ENCODE peak calls at places on chromosomes 2 and 18, in four cellular contexts. One of them, this sample, is unnamed. For H3K36me3, the result is how much of the 10 kb centered on the place peaks cover.

GRCh38 chr2:8337321-8337720 is 344.5 kb upstream of the ID2 start:
- DNase-seq in spleen: no peak
- DNase-seq in BJ: no peak
- DNase-seq in IMR-90: no peak
- DNase-seq in this sample: no peak

GRCh38 chr2:240604291-240604938 is 17.9 kb downstream of the CAPN10 start:
- DNase-seq in spleen: peak
- DNase-seq in BJ: no peak
- DNase-seq in IMR-90: peak
- DNase-seq in this sample: peak

GRCh38 chr2:173076557-173077345 is 1.1 kb downstream of the MAP3K20 start:
- DNase-seq in spleen: peak
- DNase-seq in BJ: no peak
- DNase-seq in IMR-90: peak
- DNase-seq in this sample: peak

GRCh38 chr2:233658610-233659009 is 13.1 kb upstream of the UGT1A9 start:
- DNase-seq in spleen: no peak
- DNase-seq in BJ: no peak
- DNase-seq in IMR-90: no peak
- DNase-seq in this sample: no peak

GRCh38 chr2:238914648-238915015 is 66.7 kb downstream of the TWIST2 start:
- DNase-seq in spleen: peak
- DNase-seq in BJ: no peak
- DNase-seq in IMR-90: peak
- DNase-seq in this sample: peak

GRCh38 chr18:27136208-27136535 is 48.9 kb downstream of the CHST9 start:
- DNase-seq in spleen: no peak
- DNase-seq in BJ: no peak
- DNase-seq in IMR-90: no peak
- DNase-seq in this sample: peak

GRCh38 chr2:107988108-107988507 is 1.8 kb downstream of the SLC5A7 start:
- DNase-seq in spleen: no peak
- DNase-seq in BJ: no peak
- DNase-seq in IMR-90: no peak
- DNase-seq in this sample: no peak

GRCh38 chr18:37393945-37394609 is 171.5 kb downstream of the CELF4 start:
- DNase-seq in spleen: peak
- DNase-seq in BJ: peak
- DNase-seq in IMR-90: peak
- DNase-seq in this sample: no peak

GRCh38 chr2:95061119-95061512 is 35.6 kb downstream of the MAL start:
- DNase-seq in spleen: peak
- DNase-seq in BJ: no peak
- DNase-seq in IMR-90: no peak
- DNase-seq in this sample: no peak

GRCh38 chr2:179218848-179219594 is 45.6 kb downstream of the SESTD1 start:
- DNase-seq in spleen: no peak
- DNase-seq in BJ: no peak
- DNase-seq in IMR-90: peak
- DNase-seq in this sample: no peak

GRCh38 chr2:54097124-54097523 is 18.3 kb upstream of the ACYP2 start:
- DNase-seq in spleen: no peak
- DNase-seq in BJ: no peak
- DNase-seq in IMR-90: no peak
- DNase-seq in this sample: no peak

GRCh38 chr2:147232225-147232669 is 612.6 kb upstream of the ACVR2A start:
- DNase-seq in spleen: no peak
- DNase-seq in BJ: no peak
- DNase-seq in IMR-90: no peak
- DNase-seq in this sample: no peak

GRCh38 chr2:44244135-44244871 is 31.0 kb upstream of the SLC3A1 start:
- DNase-seq in spleen: no peak
- DNase-seq in BJ: no peak
- DNase-seq in IMR-90: peak
- DNase-seq in this sample: no peak

GRCh38 chr2:138744709-138745108 is 35.5 kb downstream of the NXPH2 start:
- DNase-seq in spleen: no peak
- DNase-seq in BJ: no peak
- DNase-seq in IMR-90: no peak
- DNase-seq in this sample: no peak

GRCh38 chr2:216490061-216490460 is 8.6 kb upstream of the RPL37A start:
- DNase-seq in spleen: no peak
- DNase-seq in BJ: peak
- DNase-seq in IMR-90: peak
- DNase-seq in this sample: no peak

GRCh38 chr2:34353498-34354113 is 754.5 kb upstream of the FAM98A start:
- DNase-seq in spleen: no peak
- DNase-seq in BJ: no peak
- DNase-seq in IMR-90: no peak
- DNase-seq in this sample: no peak

GRCh38 chr2:222959358-222959757 is 92.6 kb upstream of the KCNE4 start:
- DNase-seq in spleen: no peak
- DNase-seq in BJ: peak
- DNase-seq in IMR-90: peak
- DNase-seq in this sample: peak

GRCh38 chr2:18455256-18455862 is 105.1 kb downstream of the RDH14 start:
- DNase-seq in spleen: no peak
- DNase-seq in BJ: peak
- DNase-seq in IMR-90: peak
- DNase-seq in this sample: no peak

GRCh38 chr2:204888222-204888621 is 342.9 kb downstream of the PARD3B start:
- DNase-seq in spleen: no peak
- DNase-seq in BJ: peak
- DNase-seq in IMR-90: no peak
- DNase-seq in this sample: no peak

GRCh38 chr2:219104107-219105050 is 43.7 kb upstream of the IHH start:
- DNase-seq in spleen: no peak
- DNase-seq in BJ: peak
- DNase-seq in IMR-90: peak
- DNase-seq in this sample: no peak

GRCh38 chr2:233422649-233423435 is 68.5 kb downstream of the DGKD start:
- DNase-seq in spleen: no peak
- DNase-seq in BJ: no peak
- DNase-seq in IMR-90: no peak
- DNase-seq in this sample: no peak

GRCh38 chr2:207041279-207041678 is 102.0 kb downstream of the CPO start:
- DNase-seq in spleen: no peak
- DNase-seq in BJ: no peak
- DNase-seq in IMR-90: no peak
- DNase-seq in this sample: no peak

GRCh38 chr18:38747153-38747552 is 1181.6 kb upstream of the CELF4 start:
- DNase-seq in spleen: no peak
- DNase-seq in BJ: no peak
- DNase-seq in IMR-90: no peak
- DNase-seq in this sample: no peak

GRCh38 chr2:74297391-74297790 is 45.8 kb downstream of the SLC4A5 start:
- DNase-seq in spleen: no peak
- DNase-seq in BJ: no peak
- DNase-seq in IMR-90: no peak
- DNase-seq in this sample: no peak

GRCh38 chr2:119426801-119427395 is 4.8 kb upstream of the TMEM37 start:
- DNase-seq in spleen: no peak
- DNase-seq in BJ: no peak
- DNase-seq in IMR-90: no peak
- DNase-seq in this sample: no peak

GRCh38 chr2:240900141-240900860 is 4.3 kb upstream of the MAB21L4 start:
- DNase-seq in spleen: peak
- DNase-seq in BJ: no peak
- DNase-seq in IMR-90: no peak
- DNase-seq in this sample: no peak

GRCh38 chr2:85705680-85706039 is 11.5 kb downstream of the GNLY start:
- DNase-seq in spleen: no peak
- DNase-seq in BJ: peak
- DNase-seq in IMR-90: peak
- DNase-seq in this sample: no peak

GRCh38 chr2:133790706-133791105 is 222.4 kb upstream of the NCKAP5 start:
- DNase-seq in spleen: no peak
- DNase-seq in BJ: no peak
- DNase-seq in IMR-90: peak
- DNase-seq in this sample: no peak

GRCh38 chr2:218476676-218477075 is 57.8 kb downstream of the VIL1 start:
- DNase-seq in spleen: no peak
- DNase-seq in BJ: peak
- DNase-seq in IMR-90: peak
- DNase-seq in this sample: no peak

GRCh38 chr2:112277591-112278220 is 2.3 kb downstream of the ZC3H6 start:
- DNase-seq in spleen: no peak
- DNase-seq in BJ: no peak
- DNase-seq in IMR-90: no peak
- DNase-seq in this sample: no peak
- TF ChIP-seq CTCF in spleen: no peak
- TF ChIP-seq CTCF in BJ: no peak
- TF ChIP-seq CTCF in IMR-90: no peak
- TF ChIP-seq CTCF in this sample: no peak

DNA sequence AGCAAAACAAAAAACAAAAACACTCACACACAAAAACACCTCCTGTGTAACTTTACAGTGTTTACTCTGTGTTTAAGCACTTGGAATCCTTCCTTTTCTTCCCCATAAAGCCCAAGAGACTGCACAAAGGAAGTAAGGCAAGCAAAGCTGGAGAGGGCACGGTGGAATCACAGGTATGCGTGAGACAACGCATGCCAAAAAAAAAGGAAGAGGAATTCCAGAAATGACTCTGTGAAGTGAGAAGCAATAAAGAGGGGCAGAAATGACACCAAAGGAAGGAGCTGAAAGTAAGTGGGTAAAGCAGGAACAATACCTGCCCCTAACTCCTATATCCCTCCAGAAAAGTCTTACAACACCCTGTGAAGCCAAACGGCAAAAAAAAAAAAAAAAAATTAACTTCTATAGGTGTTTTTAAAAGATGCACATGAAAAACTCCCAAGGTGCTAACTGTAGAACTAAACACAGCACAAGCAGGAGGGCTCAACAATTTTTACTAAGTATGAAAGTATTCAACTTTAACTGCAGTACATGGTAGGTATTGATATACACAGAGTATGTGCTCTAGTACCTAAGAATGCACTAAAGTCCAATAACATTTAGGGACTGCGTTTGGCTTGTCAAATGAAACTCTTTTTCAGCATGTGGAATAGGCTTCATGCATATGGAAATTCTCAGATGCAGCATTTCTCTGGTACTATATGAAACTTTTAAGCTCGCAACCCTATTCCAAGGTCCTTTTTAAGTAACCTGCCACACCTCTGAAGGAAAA is 9.1 kb downstream of the RND3 start:
- DNase-seq in spleen: no peak
- DNase-seq in BJ: no peak
- DNase-seq in IMR-90: peak
- DNase-seq in this sample: no peak
- H3K36me3 ChIP-seq in spleen: under half
- H3K36me3 ChIP-seq in BJ: under half
- H3K36me3 ChIP-seq in IMR-90: under half
- H3K36me3 ChIP-seq in this sample: half or more

DNA sequence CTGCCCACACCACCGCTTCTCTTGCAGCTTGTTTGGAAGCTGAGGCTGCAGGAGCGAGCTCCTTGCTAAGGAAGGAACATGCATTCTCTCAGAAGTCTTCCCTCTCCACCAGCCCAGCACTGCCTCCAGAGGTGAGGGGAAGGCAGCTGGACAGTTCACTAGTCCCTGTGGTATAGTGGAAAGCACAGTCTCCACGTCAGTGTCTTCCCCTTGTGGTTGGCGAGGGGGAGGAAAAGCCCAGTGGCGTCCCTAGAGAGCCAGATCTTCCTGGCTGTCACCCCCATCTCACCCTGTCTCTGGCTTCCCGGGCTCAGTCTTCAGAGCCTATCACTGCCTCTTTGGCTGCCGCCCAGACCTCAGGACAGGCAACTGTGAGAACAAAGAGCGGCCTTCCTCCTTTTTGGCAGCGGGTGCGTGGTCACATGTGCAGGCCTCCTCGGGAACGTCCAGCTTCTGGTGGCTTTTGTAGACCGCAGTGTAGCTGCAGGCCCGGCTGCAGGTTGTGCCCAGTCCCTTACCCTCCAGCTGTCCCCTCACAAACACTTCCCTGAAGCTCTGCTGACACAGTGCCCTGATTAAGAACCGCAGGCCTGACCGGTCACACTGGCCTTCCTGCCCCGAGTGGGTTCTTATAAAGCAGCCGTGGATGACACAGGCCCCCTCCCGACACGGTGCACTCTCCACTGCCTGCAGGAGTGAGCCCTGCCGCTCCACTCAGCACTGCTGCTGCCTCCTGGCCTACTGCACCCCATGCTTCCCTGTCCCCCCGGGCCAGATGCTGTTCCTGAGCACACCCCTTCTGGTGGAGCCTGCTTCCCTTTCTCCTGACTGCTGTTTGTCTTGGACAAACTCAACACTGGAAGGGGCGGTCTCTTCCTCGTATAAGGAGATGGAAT is 90.9 kb downstream of the RNF144A start:
- DNase-seq in spleen: peak
- DNase-seq in BJ: no peak
- DNase-seq in IMR-90: no peak
- DNase-seq in this sample: no peak
- TF ChIP-seq CTCF in spleen: peak
- TF ChIP-seq CTCF in BJ: peak
- TF ChIP-seq CTCF in IMR-90: no peak
- TF ChIP-seq CTCF in this sample: no peak

GRCh38 chr2:46643951-46644350 is 164.6 kb downstream of the TMEM247 start:
- DNase-seq in spleen: no peak
- DNase-seq in BJ: no peak
- DNase-seq in IMR-90: peak
- DNase-seq in this sample: no peak

GRCh38 chr2:46645681-46646162 is 166.4 kb downstream of the TMEM247 start:
- DNase-seq in spleen: no peak
- DNase-seq in BJ: peak
- DNase-seq in IMR-90: peak
- DNase-seq in this sample: no peak

GRCh38 chr2:46643493-46643892 is 164.1 kb downstream of the TMEM247 start:
- DNase-seq in spleen: no peak
- DNase-seq in BJ: no peak
- DNase-seq in IMR-90: no peak
- DNase-seq in this sample: no peak

GRCh38 chr2:46647041-46647440 is 167.7 kb downstream of the TMEM247 start:
- DNase-seq in spleen: no peak
- DNase-seq in BJ: no peak
- DNase-seq in IMR-90: no peak
- DNase-seq in this sample: no peak

DNA sequence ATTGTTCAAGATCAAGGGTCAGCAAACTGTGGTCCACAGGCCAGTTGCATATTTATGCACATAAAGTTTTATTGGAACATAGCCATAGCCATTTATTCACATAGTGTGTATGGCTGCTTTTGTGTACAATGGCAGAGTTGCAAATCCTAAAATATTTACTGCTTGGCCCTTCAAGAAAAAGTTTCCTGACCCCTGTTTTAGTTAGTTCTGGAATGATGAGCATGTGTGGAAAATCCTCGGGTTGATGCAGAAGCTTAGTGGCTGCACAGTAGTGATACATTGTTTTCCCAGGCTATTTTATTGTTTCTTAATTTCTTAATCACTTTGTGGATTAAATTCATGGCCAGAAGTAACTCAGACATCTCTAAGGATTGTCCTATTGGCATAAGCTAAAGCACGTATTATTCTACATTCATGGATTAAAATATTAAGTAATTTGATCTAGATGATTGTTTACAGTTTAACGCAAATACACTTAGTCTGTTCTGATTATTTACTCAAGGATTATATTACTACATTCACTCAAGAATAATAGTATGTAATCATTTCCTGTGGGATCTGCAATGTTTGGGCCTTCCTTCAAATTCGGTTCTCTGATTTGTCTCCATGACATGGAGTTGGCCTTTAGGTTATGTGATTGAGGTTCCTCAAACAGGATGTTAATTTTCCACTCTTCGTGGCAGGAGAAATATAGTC is 165.5 kb downstream of the TMEM247 start:
- DNase-seq in spleen: no peak
- DNase-seq in BJ: no peak
- DNase-seq in IMR-90: peak
- DNase-seq in this sample: no peak
- H3K36me3 ChIP-seq in spleen: under half
- H3K36me3 ChIP-seq in BJ: under half
- H3K36me3 ChIP-seq in IMR-90: under half
- H3K36me3 ChIP-seq in this sample: under half

This sample was measured in RWPE2.